ENCODE peak calls at places on chromosomes 2 and 18, in four cellular contexts. One of them, this sample, is unnamed.

GRCh38 chr2:10763461-10763800 is 42.0 kb downstream of the ATP6V1C2 start:
- DNase-seq in A673: no peak
- DNase-seq in lower leg skin: no peak
- DNase-seq in HCT116: no peak
- DNase-seq in this sample: no peak

GRCh38 chr2:99689135-99689742 is 199.4 kb upstream of the REV1 start:
- DNase-seq in lower leg skin: no peak
- DNase-seq in A673: no peak
- DNase-seq in HCT116: no peak
- DNase-seq in this sample: no peak

GRCh38 chr2:96099861-96100798 is 16.2 kb downstream of the ADRA2B start:
- DNase-seq in lower leg skin: peak
- DNase-seq in HCT116: no peak
- DNase-seq in A673: no peak
- DNase-seq in this sample: no peak

GRCh38 chr2:137924019-137924418 is 40.3 kb upstream of the HNMT start:
- DNase-seq in lower leg skin: no peak
- DNase-seq in HCT116: no peak
- DNase-seq in A673: no peak
- DNase-seq in this sample: no peak

GRCh38 chr2:230942920-230943896 is 18.2 kb upstream of the GPR55 start:
- DNase-seq in A673: no peak
- DNase-seq in lower leg skin: peak
- DNase-seq in HCT116: no peak
- DNase-seq in this sample: no peak

GRCh38 chr2:166539340-166540162 is 45.5 kb upstream of the SCN7A start:
- DNase-seq in HCT116: peak
- DNase-seq in A673: peak
- DNase-seq in lower leg skin: no peak
- DNase-seq in this sample: peak

GRCh38 chr2:11175293-11175795 is 20.1 kb downstream of the SLC66A3 start:
- DNase-seq in HCT116: no peak
- DNase-seq in A673: no peak
- DNase-seq in lower leg skin: peak
- DNase-seq in this sample: no peak

GRCh38 chr2:130898553-130898952 is 61.8 kb downstream of the ARHGEF4 start:
- DNase-seq in A673: no peak
- DNase-seq in HCT116: no peak
- DNase-seq in lower leg skin: no peak
- DNase-seq in this sample: no peak

GRCh38 chr18:25805323-25805722 is 285.1 kb downstream of the SS18 start:
- DNase-seq in HCT116: no peak
- DNase-seq in lower leg skin: no peak
- DNase-seq in A673: no peak
- DNase-seq in this sample: peak

GRCh38 chr2:160703648-160704585 is 210.3 kb upstream of the RBMS1 start:
- DNase-seq in A673: peak
- DNase-seq in lower leg skin: no peak
- DNase-seq in HCT116: no peak
- DNase-seq in this sample: no peak

GRCh38 chr2:128577141-128577930 is 258.7 kb upstream of the HS6ST1 start:
- DNase-seq in A673: no peak
- DNase-seq in lower leg skin: peak
- DNase-seq in HCT116: no peak
- DNase-seq in this sample: no peak

DNA sequence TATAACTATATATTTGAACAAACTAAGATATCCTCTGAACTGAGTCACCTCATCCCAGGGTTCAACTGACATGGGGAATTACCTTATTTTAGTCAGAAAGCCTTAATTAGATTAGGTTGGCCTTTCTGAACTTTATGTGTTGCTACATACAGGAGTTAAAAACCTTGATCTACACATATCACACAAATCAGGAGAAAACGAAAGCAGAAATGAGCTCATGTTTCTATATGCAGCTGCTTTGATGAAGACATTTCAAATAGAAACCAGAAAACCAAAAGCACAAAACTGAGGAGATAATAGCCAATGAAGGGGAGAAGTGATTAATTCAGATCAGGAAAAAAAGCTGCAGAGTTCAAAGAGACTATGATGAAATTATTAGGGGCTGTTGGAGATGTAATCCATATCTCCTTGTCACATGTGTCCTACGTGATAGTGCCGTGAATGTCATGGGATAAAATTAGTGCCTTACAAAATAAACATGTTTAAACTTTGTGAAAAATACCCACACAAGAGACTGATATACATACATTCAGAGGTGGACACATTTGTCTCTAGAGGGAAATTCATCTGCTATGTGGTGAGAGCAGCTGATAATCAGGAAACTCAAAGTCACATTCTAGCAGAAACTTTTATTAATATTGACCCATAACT is 255.0 kb downstream of the CAMKMT start:
- DNase-seq in HCT116: no peak
- DNase-seq in lower leg skin: no peak
- DNase-seq in A673: no peak
- DNase-seq in this sample: no peak
- H3K4me3 ChIP-seq in HCT116: no peak
- H3K4me3 ChIP-seq in lower leg skin: no peak
- H3K4me3 ChIP-seq in A673: no peak
- H3K4me3 ChIP-seq in this sample: no peak

DNA sequence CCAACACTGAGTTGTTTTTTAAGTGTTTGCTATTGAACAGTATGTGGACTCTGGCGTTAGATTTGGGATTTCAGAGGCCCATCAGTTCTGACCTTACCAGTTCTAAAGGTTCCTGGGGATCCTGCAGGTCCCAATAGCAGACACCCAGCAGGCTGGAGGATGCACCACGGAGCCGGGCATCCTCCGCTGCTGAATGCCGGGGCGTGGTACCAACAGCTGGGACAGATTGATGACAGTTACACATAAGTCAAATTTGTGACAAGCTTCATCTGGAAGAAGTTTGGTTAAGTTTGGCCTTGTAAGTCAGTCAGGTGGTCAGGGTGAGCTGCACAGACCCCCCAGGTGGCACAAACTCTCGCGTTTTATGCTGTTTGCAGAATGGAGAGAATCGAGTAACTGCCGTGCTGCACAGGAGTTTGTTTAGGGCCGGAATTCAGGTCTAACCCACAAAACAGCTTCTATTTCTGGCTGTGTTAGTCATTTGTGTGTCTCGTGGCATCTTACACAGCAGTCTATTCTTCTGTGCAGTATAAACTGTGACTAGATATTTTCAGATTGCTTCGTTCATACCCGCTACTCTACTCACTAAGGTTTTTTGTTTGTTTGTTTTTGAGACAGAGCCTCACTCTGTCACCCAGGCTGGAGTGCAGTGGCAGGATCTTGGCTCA is 19.2 kb downstream of the CTDP1 start:
- DNase-seq in lower leg skin: no peak
- DNase-seq in A673: no peak
- DNase-seq in HCT116: no peak
- DNase-seq in this sample: no peak
- TF ChIP-seq CTCF in lower leg skin: no peak
- TF ChIP-seq CTCF in A673: no peak
- TF ChIP-seq CTCF in HCT116: no peak
- TF ChIP-seq CTCF in this sample: no peak

GRCh38 chr2:237473474-237474453 is 13.3 kb upstream of the MLPH start:
- DNase-seq in HCT116: no peak
- DNase-seq in A673: no peak
- DNase-seq in lower leg skin: no peak
- DNase-seq in this sample: no peak
- H3K4me3 ChIP-seq in HCT116: no peak
- H3K4me3 ChIP-seq in A673: no peak
- H3K4me3 ChIP-seq in lower leg skin: no peak
- H3K4me3 ChIP-seq in this sample: no peak

GRCh38 chr18:50663626-50664441 is 103.9 kb downstream of the MAPK4 start:
- DNase-seq in lower leg skin: peak
- DNase-seq in HCT116: no peak
- DNase-seq in A673: no peak
- DNase-seq in this sample: no peak

GRCh38 chr18:50662775-50663383 is 103.0 kb downstream of the MAPK4 start:
- DNase-seq in lower leg skin: peak
- DNase-seq in HCT116: no peak
- DNase-seq in A673: no peak
- DNase-seq in this sample: no peak

GRCh38 chr18:50659091-50660003 is 99.5 kb downstream of the MAPK4 start:
- DNase-seq in lower leg skin: peak
- DNase-seq in A673: peak
- DNase-seq in HCT116: peak
- DNase-seq in this sample: no peak

GRCh38 chr18:50661013-50661412 is 101.1 kb downstream of the MAPK4 start:
- DNase-seq in A673: no peak
- DNase-seq in lower leg skin: no peak
- DNase-seq in HCT116: no peak
- DNase-seq in this sample: no peak

GRCh38 chr18:50662177-50662576 is 102.3 kb downstream of the MAPK4 start:
- DNase-seq in lower leg skin: no peak
- DNase-seq in HCT116: peak
- DNase-seq in A673: peak
- DNase-seq in this sample: no peak
- TF ChIP-seq CTCF in lower leg skin: no peak
- TF ChIP-seq CTCF in HCT116: peak
- TF ChIP-seq CTCF in A673: peak
- TF ChIP-seq CTCF in this sample: peak

GRCh38 chr2:239805414-239805813 is 219.7 kb downstream of the NDUFA10 start:
- DNase-seq in lower leg skin: no peak
- DNase-seq in HCT116: no peak
- DNase-seq in A673: no peak
- DNase-seq in this sample: no peak

GRCh38 chr2:239803764-239804111 is 221.4 kb downstream of the NDUFA10 start:
- DNase-seq in HCT116: no peak
- DNase-seq in lower leg skin: no peak
- DNase-seq in A673: no peak
- DNase-seq in this sample: no peak

GRCh38 chr2:239806276-239806675 is 218.9 kb downstream of the NDUFA10 start:
- DNase-seq in A673: no peak
- DNase-seq in lower leg skin: peak
- DNase-seq in HCT116: no peak
- DNase-seq in this sample: no peak

GRCh38 chr2:239804161-239805042 is 220.7 kb downstream of the NDUFA10 start:
- DNase-seq in HCT116: no peak
- DNase-seq in lower leg skin: peak
- DNase-seq in A673: no peak
- DNase-seq in this sample: no peak

DNA sequence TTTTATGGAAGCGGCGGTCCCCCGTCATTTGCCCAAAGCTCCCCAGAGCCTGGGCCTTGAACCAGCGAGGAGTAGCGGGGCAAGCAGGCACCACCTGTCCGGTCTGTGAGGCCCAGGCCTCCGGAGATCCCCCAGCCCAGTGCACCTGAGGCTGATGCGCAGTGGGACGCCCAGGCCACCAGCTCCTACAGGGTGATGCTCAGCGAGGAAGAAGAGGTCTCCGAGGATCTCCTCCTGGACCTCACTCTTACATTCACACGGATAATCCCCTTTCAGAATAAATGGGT is 220.2 kb downstream of the NDUFA10 start:
- DNase-seq in lower leg skin: peak
- DNase-seq in A673: no peak
- DNase-seq in HCT116: no peak
- DNase-seq in this sample: no peak
- H3K4me3 ChIP-seq in lower leg skin: no peak
- H3K4me3 ChIP-seq in A673: no peak
- H3K4me3 ChIP-seq in HCT116: no peak
- H3K4me3 ChIP-seq in this sample: no peak

GRCh38 chr18:73045037-73045436 is 177.2 kb upstream of the NETO1 start:
- DNase-seq in HCT116: no peak
- DNase-seq in A673: no peak
- DNase-seq in lower leg skin: no peak
- DNase-seq in this sample: no peak
- TF ChIP-seq CTCF in HCT116: no peak
- TF ChIP-seq CTCF in A673: no peak
- TF ChIP-seq CTCF in lower leg skin: no peak
- TF ChIP-seq CTCF in this sample: no peak

GRCh38 chr2:143581989-143582719 is 452.9 kb downstream of the ARHGAP15 start:
- DNase-seq in lower leg skin: no peak
- DNase-seq in A673: peak
- DNase-seq in HCT116: no peak
- DNase-seq in this sample: no peak
- H3K4me3 ChIP-seq in lower leg skin: no peak
- H3K4me3 ChIP-seq in A673: no peak
- H3K4me3 ChIP-seq in HCT116: no peak
- H3K4me3 ChIP-seq in this sample: no peak

GRCh38 chr2:16615246-16615645 is 50.4 kb downstream of the CYRIA start:
- DNase-seq in A673: no peak
- DNase-seq in HCT116: no peak
- DNase-seq in lower leg skin: peak
- DNase-seq in this sample: no peak

GRCh38 chr2:16613475-16613874 is 52.2 kb downstream of the CYRIA start:
- DNase-seq in A673: no peak
- DNase-seq in HCT116: no peak
- DNase-seq in lower leg skin: no peak
- DNase-seq in this sample: no peak

GRCh38 chr2:16614314-16614860 is 51.2 kb downstream of the CYRIA start:
- DNase-seq in HCT116: no peak
- DNase-seq in lower leg skin: no peak
- DNase-seq in A673: peak
- DNase-seq in this sample: no peak

GRCh38 chr2:16617282-16618266 is 48.1 kb downstream of the CYRIA start:
- DNase-seq in A673: peak
- DNase-seq in lower leg skin: peak
- DNase-seq in HCT116: no peak
- DNase-seq in this sample: no peak

DNA sequence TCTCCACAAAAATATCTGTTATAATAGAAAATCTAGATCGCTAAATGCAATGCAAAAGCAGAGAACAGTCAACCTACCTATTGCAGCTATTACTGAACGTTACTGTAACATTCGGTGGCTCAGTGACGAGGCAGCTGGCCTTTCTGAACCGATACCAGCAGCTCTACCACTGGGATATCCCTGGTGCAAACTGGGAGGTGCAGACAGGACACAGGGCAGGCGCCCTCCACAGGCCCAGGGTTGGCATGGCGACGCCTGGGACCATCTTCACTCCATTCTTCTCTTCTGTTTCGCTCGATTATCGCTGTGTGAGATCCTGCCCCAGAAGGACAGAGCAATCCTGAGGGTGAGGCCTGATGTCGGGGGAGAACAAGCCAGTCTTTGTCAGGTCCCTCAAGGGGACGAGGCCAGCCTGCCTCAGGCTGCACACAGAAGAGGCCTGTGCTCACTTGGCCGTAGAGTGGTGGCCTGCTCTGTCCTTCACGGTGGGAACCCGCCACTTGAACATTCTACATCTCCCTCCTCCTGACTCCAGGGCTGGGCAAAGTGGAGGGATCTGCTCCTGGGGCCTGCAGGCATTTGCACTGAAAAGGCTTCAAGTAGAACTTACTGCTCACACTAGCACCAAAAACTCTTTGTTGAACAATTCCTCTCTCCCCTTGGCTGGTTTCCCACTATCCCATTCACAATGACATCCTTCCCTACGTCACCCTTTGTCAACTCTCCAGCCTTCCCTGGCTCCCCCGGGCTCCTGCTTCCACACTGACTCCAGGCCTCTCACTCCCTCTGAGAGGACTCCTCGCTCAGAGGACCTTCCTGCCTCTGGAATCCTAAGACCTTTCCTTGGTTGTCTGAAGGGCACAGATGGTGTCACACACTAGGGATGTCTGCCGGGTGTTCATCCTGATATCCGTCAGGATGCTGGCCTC is 49.7 kb downstream of the CYRIA start:
- DNase-seq in A673: no peak
- DNase-seq in lower leg skin: peak
- DNase-seq in HCT116: no peak
- DNase-seq in this sample: no peak
- TF ChIP-seq CTCF in A673: peak
- TF ChIP-seq CTCF in lower leg skin: no peak
- TF ChIP-seq CTCF in HCT116: peak
- TF ChIP-seq CTCF in this sample: no peak